ENCODE peak calls at places on chromosomes 1 and 21, in six cellular contexts. One of them, this sample, is unnamed.

GRCh38 chr21:45749974-45750373 is 106.4 kb downstream of the PCBP3 start:
- DNase-seq in SK-N-SH: no peak
- DNase-seq in upper lobe of right lung: no peak
- DNase-seq in CD8-positive, alpha-beta T cell: no peak
- DNase-seq in endothelial cell of umbilical vein: no peak
- DNase-seq in A549: no peak
- DNase-seq in this sample: no peak

GRCh38 chr1:155437405-155437804 is 116.7 kb downstream of the RUSC1 start:
- DNase-seq in A549: no peak
- DNase-seq in SK-N-SH: no peak
- DNase-seq in CD8-positive, alpha-beta T cell: no peak
- DNase-seq in upper lobe of right lung: no peak
- DNase-seq in endothelial cell of umbilical vein: no peak
- DNase-seq in this sample: no peak

GRCh38 chr1:232965912-232966217 is 15.5 kb downstream of the NTPCR start:
- DNase-seq in CD8-positive, alpha-beta T cell: no peak
- DNase-seq in SK-N-SH: no peak
- DNase-seq in endothelial cell of umbilical vein: no peak
- DNase-seq in A549: no peak
- DNase-seq in upper lobe of right lung: no peak
- DNase-seq in this sample: no peak

GRCh38 chr1:172883387-172883791 is 167.4 kb downstream of the TNFSF18 start:
- DNase-seq in upper lobe of right lung: no peak
- DNase-seq in SK-N-SH: no peak
- DNase-seq in CD8-positive, alpha-beta T cell: no peak
- DNase-seq in endothelial cell of umbilical vein: peak
- DNase-seq in A549: no peak
- DNase-seq in this sample: no peak

GRCh38 chr1:42463906-42464305 is 820 bp downstream of the CCDC30 start:
- DNase-seq in CD8-positive, alpha-beta T cell: no peak
- DNase-seq in A549: no peak
- DNase-seq in endothelial cell of umbilical vein: no peak
- DNase-seq in SK-N-SH: no peak
- DNase-seq in upper lobe of right lung: no peak
- DNase-seq in this sample: no peak

GRCh38 chr1:177620636-177621190 is 349.1 kb downstream of the SEC16B start:
- DNase-seq in upper lobe of right lung: no peak
- DNase-seq in endothelial cell of umbilical vein: no peak
- DNase-seq in CD8-positive, alpha-beta T cell: no peak
- DNase-seq in SK-N-SH: peak
- DNase-seq in A549: no peak
- DNase-seq in this sample: peak

GRCh38 chr1:19084206-19084738 is 125.8 kb downstream of the UBR4 start:
- DNase-seq in upper lobe of right lung: no peak
- DNase-seq in CD8-positive, alpha-beta T cell: no peak
- DNase-seq in A549: no peak
- DNase-seq in SK-N-SH: no peak
- DNase-seq in endothelial cell of umbilical vein: no peak
- DNase-seq in this sample: no peak

GRCh38 chr21:45146301-45146700 is 71.9 kb downstream of the ADARB1 start:
- DNase-seq in endothelial cell of umbilical vein: no peak
- DNase-seq in upper lobe of right lung: no peak
- DNase-seq in SK-N-SH: no peak
- DNase-seq in CD8-positive, alpha-beta T cell: no peak
- DNase-seq in A549: no peak
- DNase-seq in this sample: no peak

GRCh38 chr1:12591267-12591938 is 26.6 kb downstream of the DHRS3 start:
- DNase-seq in endothelial cell of umbilical vein: no peak
- DNase-seq in SK-N-SH: no peak
- DNase-seq in CD8-positive, alpha-beta T cell: no peak
- DNase-seq in A549: no peak
- DNase-seq in upper lobe of right lung: no peak
- DNase-seq in this sample: no peak

GRCh38 chr1:62349470-62350233 is 30.4 kb upstream of the KANK4 start:
- DNase-seq in upper lobe of right lung: no peak
- DNase-seq in A549: no peak
- DNase-seq in SK-N-SH: no peak
- DNase-seq in endothelial cell of umbilical vein: no peak
- DNase-seq in CD8-positive, alpha-beta T cell: no peak
- DNase-seq in this sample: no peak

GRCh38 chr1:12296623-12297022 is 66.8 kb downstream of the VPS13D start:
- DNase-seq in SK-N-SH: no peak
- DNase-seq in upper lobe of right lung: no peak
- DNase-seq in A549: no peak
- DNase-seq in endothelial cell of umbilical vein: peak
- DNase-seq in CD8-positive, alpha-beta T cell: no peak
- DNase-seq in this sample: peak

GRCh38 chr1:68141801-68142440 is 90.4 kb downstream of the WLS start:
- DNase-seq in A549: no peak
- DNase-seq in CD8-positive, alpha-beta T cell: no peak
- DNase-seq in SK-N-SH: no peak
- DNase-seq in upper lobe of right lung: no peak
- DNase-seq in endothelial cell of umbilical vein: no peak
- DNase-seq in this sample: no peak

GRCh38 chr1:96474985-96475743 is 246.4 kb upstream of the PTBP2 start:
- DNase-seq in CD8-positive, alpha-beta T cell: no peak
- DNase-seq in upper lobe of right lung: no peak
- DNase-seq in endothelial cell of umbilical vein: no peak
- DNase-seq in SK-N-SH: no peak
- DNase-seq in A549: no peak
- DNase-seq in this sample: no peak

GRCh38 chr21:28298251-28298672 is 694.4 kb downstream of the LTN1 start:
- DNase-seq in A549: no peak
- DNase-seq in upper lobe of right lung: no peak
- DNase-seq in endothelial cell of umbilical vein: peak
- DNase-seq in SK-N-SH: no peak
- DNase-seq in CD8-positive, alpha-beta T cell: no peak
- DNase-seq in this sample: no peak

GRCh38 chr21:45164124-45164511 is 89.7 kb downstream of the ADARB1 start:
- DNase-seq in upper lobe of right lung: no peak
- DNase-seq in SK-N-SH: no peak
- DNase-seq in A549: no peak
- DNase-seq in CD8-positive, alpha-beta T cell: no peak
- DNase-seq in endothelial cell of umbilical vein: no peak
- DNase-seq in this sample: no peak

DNA sequence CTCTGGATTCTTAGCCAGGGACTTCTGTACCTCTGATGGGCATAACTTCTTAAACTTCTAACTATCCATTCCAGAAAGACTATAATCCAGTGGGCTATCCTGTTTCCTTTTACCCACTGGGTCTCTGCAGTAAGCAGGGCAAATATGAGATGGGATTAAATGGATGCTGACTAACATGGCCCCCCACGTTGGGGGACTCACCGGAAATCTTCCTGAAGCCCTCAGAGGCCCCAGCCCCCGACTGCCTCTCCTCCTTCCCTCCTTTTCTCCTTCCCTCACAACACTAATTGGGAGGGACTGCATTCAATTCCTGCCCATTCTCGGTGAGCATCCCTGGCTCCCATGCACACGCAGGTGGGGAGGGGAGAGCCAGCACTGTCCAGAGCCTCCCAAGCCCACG is 70.1 kb downstream of the SSBP3 start:
- DNase-seq in A549: no peak
- DNase-seq in endothelial cell of umbilical vein: no peak
- DNase-seq in CD8-positive, alpha-beta T cell: no peak
- DNase-seq in upper lobe of right lung: no peak
- DNase-seq in SK-N-SH: no peak
- DNase-seq in this sample: no peak
- H3K27ac ChIP-seq in A549: no peak
- H3K27ac ChIP-seq in endothelial cell of umbilical vein: peak
- H3K27ac ChIP-seq in CD8-positive, alpha-beta T cell: no peak
- H3K27ac ChIP-seq in upper lobe of right lung: peak
- H3K27ac ChIP-seq in SK-N-SH: peak
- H3K27ac ChIP-seq in this sample: no peak

DNA sequence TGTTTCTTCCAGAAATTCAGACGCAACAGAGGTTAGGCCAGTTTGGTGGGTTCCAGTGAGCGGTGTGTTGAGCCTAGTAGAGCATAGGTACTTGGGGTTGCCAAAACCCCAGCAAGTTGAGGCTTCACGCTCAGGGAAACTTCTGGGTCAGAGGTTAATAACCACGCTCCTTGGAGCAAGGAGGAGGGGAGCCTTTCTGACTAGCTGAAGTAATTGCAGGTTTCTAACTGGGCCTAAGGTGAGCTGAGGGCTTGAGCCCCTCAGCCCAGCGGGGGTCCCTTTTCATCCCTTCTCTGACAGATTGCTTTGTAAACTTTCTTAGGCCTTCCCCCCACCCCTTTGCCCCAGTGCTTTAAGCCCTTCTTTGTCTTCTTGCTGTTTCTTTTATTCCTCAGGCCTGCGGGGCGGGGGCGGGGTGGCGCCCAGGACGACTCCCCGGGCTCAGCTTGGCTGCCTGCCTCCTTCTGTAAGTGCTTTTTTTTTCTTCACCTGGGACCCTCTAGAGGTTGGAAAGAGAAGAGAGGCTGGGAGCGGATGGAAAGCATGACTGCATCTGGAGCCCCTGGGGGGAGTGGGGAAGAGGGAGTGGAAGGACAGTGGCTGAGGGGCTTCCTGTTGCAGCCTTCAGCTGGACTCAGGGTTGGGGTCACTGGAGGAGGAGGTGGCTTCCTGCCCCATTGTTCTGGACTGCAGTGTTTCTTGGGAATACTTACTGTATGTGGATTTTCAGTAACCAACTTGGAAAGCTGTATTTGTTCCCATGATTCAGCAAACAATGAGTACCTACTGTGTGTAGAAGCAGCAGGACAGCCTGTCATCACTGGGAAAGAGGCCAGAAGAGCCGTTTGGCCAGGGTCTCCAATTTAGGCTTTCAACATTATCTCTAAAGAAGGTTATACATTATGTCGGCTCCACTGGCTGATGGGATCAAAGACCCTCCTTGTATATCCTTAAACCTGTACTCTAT is 1.4 kb upstream of the ZNF436 start:
- DNase-seq in A549: no peak
- DNase-seq in endothelial cell of umbilical vein: peak
- DNase-seq in upper lobe of right lung: no peak
- DNase-seq in CD8-positive, alpha-beta T cell: no peak
- DNase-seq in SK-N-SH: peak
- DNase-seq in this sample: no peak
- H3K27ac ChIP-seq in A549: peak
- H3K27ac ChIP-seq in endothelial cell of umbilical vein: peak
- H3K27ac ChIP-seq in upper lobe of right lung: peak
- H3K27ac ChIP-seq in CD8-positive, alpha-beta T cell: no peak
- H3K27ac ChIP-seq in SK-N-SH: peak
- H3K27ac ChIP-seq in this sample: peak

GRCh38 chr21:33968082-33968997 is 52.7 kb upstream of the ATP5PO start:
- DNase-seq in CD8-positive, alpha-beta T cell: no peak
- DNase-seq in endothelial cell of umbilical vein: peak
- DNase-seq in upper lobe of right lung: no peak
- DNase-seq in A549: peak
- DNase-seq in SK-N-SH: no peak
- DNase-seq in this sample: no peak
- H3K27ac ChIP-seq in CD8-positive, alpha-beta T cell: no peak
- H3K27ac ChIP-seq in endothelial cell of umbilical vein: peak
- H3K27ac ChIP-seq in upper lobe of right lung: no peak
- H3K27ac ChIP-seq in A549: peak
- H3K27ac ChIP-seq in SK-N-SH: peak
- H3K27ac ChIP-seq in this sample: peak

GRCh38 chr1:31576743-31577455 is 584 bp downstream of the TINAGL1 start:
- DNase-seq in SK-N-SH: no peak
- DNase-seq in upper lobe of right lung: peak
- DNase-seq in CD8-positive, alpha-beta T cell: no peak
- DNase-seq in endothelial cell of umbilical vein: peak
- DNase-seq in A549: no peak
- DNase-seq in this sample: no peak
- H3K27ac ChIP-seq in SK-N-SH: no peak
- H3K27ac ChIP-seq in upper lobe of right lung: peak
- H3K27ac ChIP-seq in CD8-positive, alpha-beta T cell: no peak
- H3K27ac ChIP-seq in endothelial cell of umbilical vein: peak
- H3K27ac ChIP-seq in A549: peak
- H3K27ac ChIP-seq in this sample: peak

GRCh38 chr1:2050482-2050792 is 226 bp downstream of the PRKCZ start:
- DNase-seq in SK-N-SH: peak
- DNase-seq in CD8-positive, alpha-beta T cell: no peak
- DNase-seq in A549: peak
- DNase-seq in endothelial cell of umbilical vein: no peak
- DNase-seq in upper lobe of right lung: no peak
- DNase-seq in this sample: no peak
- H3K27ac ChIP-seq in SK-N-SH: peak
- H3K27ac ChIP-seq in CD8-positive, alpha-beta T cell: no peak
- H3K27ac ChIP-seq in A549: peak
- H3K27ac ChIP-seq in endothelial cell of umbilical vein: no peak
- H3K27ac ChIP-seq in upper lobe of right lung: peak
- H3K27ac ChIP-seq in this sample: peak

GRCh38 chr1:24726741-24727140 is 18.5 kb upstream of the CLIC4 start:
- DNase-seq in endothelial cell of umbilical vein: no peak
- DNase-seq in CD8-positive, alpha-beta T cell: no peak
- DNase-seq in upper lobe of right lung: no peak
- DNase-seq in A549: no peak
- DNase-seq in SK-N-SH: no peak
- DNase-seq in this sample: no peak
- H3K27ac ChIP-seq in endothelial cell of umbilical vein: no peak
- H3K27ac ChIP-seq in CD8-positive, alpha-beta T cell: no peak
- H3K27ac ChIP-seq in upper lobe of right lung: peak
- H3K27ac ChIP-seq in A549: no peak
- H3K27ac ChIP-seq in SK-N-SH: no peak
- H3K27ac ChIP-seq in this sample: no peak

GRCh38 chr1:169484107-169484506 is 1.6 kb downstream of the SLC19A2 start:
- DNase-seq in CD8-positive, alpha-beta T cell: no peak
- DNase-seq in endothelial cell of umbilical vein: no peak
- DNase-seq in SK-N-SH: no peak
- DNase-seq in upper lobe of right lung: no peak
- DNase-seq in A549: no peak
- DNase-seq in this sample: no peak
- H3K27ac ChIP-seq in CD8-positive, alpha-beta T cell: no peak
- H3K27ac ChIP-seq in endothelial cell of umbilical vein: no peak
- H3K27ac ChIP-seq in SK-N-SH: no peak
- H3K27ac ChIP-seq in upper lobe of right lung: peak
- H3K27ac ChIP-seq in A549: no peak
- H3K27ac ChIP-seq in this sample: peak